ENCODE peak calls at places on chromosomes 5 and 9, in seven cellular contexts. One of them, this sample, is unnamed.

GRCh38 chr5:53554444-53554843 is 6.0 kb upstream of the NDUFS4 start:
- DNase-seq in choroid plexus epithelial cell: no peak
- DNase-seq in glomerular endothelial cell: no peak
- DNase-seq in psoas muscle: no peak
- DNase-seq in upper lobe of right lung: no peak
- DNase-seq in tibial artery: no peak
- DNase-seq in HTR-8/SVneo: no peak
- DNase-seq in this sample: no peak

GRCh38 chr5:61280205-61280604 is 51.9 kb upstream of the ZSWIM6 start:
- DNase-seq in choroid plexus epithelial cell: peak
- DNase-seq in psoas muscle: no peak
- DNase-seq in tibial artery: no peak
- DNase-seq in glomerular endothelial cell: no peak
- DNase-seq in HTR-8/SVneo: no peak
- DNase-seq in upper lobe of right lung: no peak
- DNase-seq in this sample: no peak

GRCh38 chr5:141604318-141604717 is 14.5 kb downstream of the DIAPH1 start:
- DNase-seq in tibial artery: peak
- DNase-seq in upper lobe of right lung: no peak
- DNase-seq in psoas muscle: peak
- DNase-seq in choroid plexus epithelial cell: peak
- DNase-seq in HTR-8/SVneo: peak
- DNase-seq in glomerular endothelial cell: no peak
- DNase-seq in this sample: no peak

GRCh38 chr5:78964889-78965288 is 20.2 kb downstream of the ARSB start:
- DNase-seq in glomerular endothelial cell: no peak
- DNase-seq in HTR-8/SVneo: peak
- DNase-seq in choroid plexus epithelial cell: peak
- DNase-seq in psoas muscle: no peak
- DNase-seq in tibial artery: no peak
- DNase-seq in upper lobe of right lung: no peak
- DNase-seq in this sample: no peak

GRCh38 chr9:124859803-124860581 is 1.8 kb downstream of the RPL35 start:
- DNase-seq in upper lobe of right lung: no peak
- DNase-seq in psoas muscle: no peak
- DNase-seq in choroid plexus epithelial cell: no peak
- DNase-seq in tibial artery: no peak
- DNase-seq in HTR-8/SVneo: no peak
- DNase-seq in glomerular endothelial cell: no peak
- DNase-seq in this sample: no peak

GRCh38 chr5:127203818-127204217 is 86.8 kb upstream of the MEGF10 start:
- DNase-seq in glomerular endothelial cell: no peak
- DNase-seq in psoas muscle: no peak
- DNase-seq in choroid plexus epithelial cell: peak
- DNase-seq in upper lobe of right lung: no peak
- DNase-seq in tibial artery: no peak
- DNase-seq in HTR-8/SVneo: no peak
- DNase-seq in this sample: no peak

GRCh38 chr9:124511426-124511840 is 4.2 kb upstream of the NR5A1 start:
- DNase-seq in psoas muscle: no peak
- DNase-seq in upper lobe of right lung: no peak
- DNase-seq in choroid plexus epithelial cell: no peak
- DNase-seq in glomerular endothelial cell: no peak
- DNase-seq in tibial artery: no peak
- DNase-seq in HTR-8/SVneo: no peak
- DNase-seq in this sample: no peak

GRCh38 chr5:92543246-92543645 is 1037.8 kb downstream of the NR2F1-AS1 start:
- DNase-seq in psoas muscle: no peak
- DNase-seq in tibial artery: no peak
- DNase-seq in HTR-8/SVneo: no peak
- DNase-seq in upper lobe of right lung: no peak
- DNase-seq in choroid plexus epithelial cell: peak
- DNase-seq in glomerular endothelial cell: no peak
- DNase-seq in this sample: no peak

GRCh38 chr9:1416261-1416660 is 366.1 kb downstream of the DMRT2 start:
- DNase-seq in psoas muscle: no peak
- DNase-seq in tibial artery: no peak
- DNase-seq in glomerular endothelial cell: no peak
- DNase-seq in choroid plexus epithelial cell: no peak
- DNase-seq in HTR-8/SVneo: no peak
- DNase-seq in upper lobe of right lung: no peak
- DNase-seq in this sample: no peak

GRCh38 chr9:91991621-91992435 is 41.8 kb upstream of the ROR2 start:
- DNase-seq in glomerular endothelial cell: no peak
- DNase-seq in upper lobe of right lung: no peak
- DNase-seq in tibial artery: no peak
- DNase-seq in psoas muscle: no peak
- DNase-seq in choroid plexus epithelial cell: peak
- DNase-seq in HTR-8/SVneo: no peak
- DNase-seq in this sample: no peak

GRCh38 chr5:53985796-53986195 is 324.6 kb downstream of the ARL15 start:
- DNase-seq in HTR-8/SVneo: no peak
- DNase-seq in upper lobe of right lung: no peak
- DNase-seq in choroid plexus epithelial cell: no peak
- DNase-seq in glomerular endothelial cell: no peak
- DNase-seq in tibial artery: no peak
- DNase-seq in psoas muscle: no peak
- DNase-seq in this sample: no peak

GRCh38 chr5:105146867-105147266 is 1584.3 kb upstream of the NUDT12 start:
- DNase-seq in tibial artery: no peak
- DNase-seq in choroid plexus epithelial cell: peak
- DNase-seq in glomerular endothelial cell: no peak
- DNase-seq in HTR-8/SVneo: no peak
- DNase-seq in psoas muscle: no peak
- DNase-seq in upper lobe of right lung: no peak
- DNase-seq in this sample: no peak

GRCh38 chr9:124412228-124412575 is 3.0 kb downstream of the PSMB7 start:
- DNase-seq in HTR-8/SVneo: no peak
- DNase-seq in psoas muscle: no peak
- DNase-seq in glomerular endothelial cell: no peak
- DNase-seq in upper lobe of right lung: no peak
- DNase-seq in tibial artery: no peak
- DNase-seq in choroid plexus epithelial cell: no peak
- DNase-seq in this sample: no peak

GRCh38 chr5:10746711-10747110 is 14.3 kb downstream of the DAP start:
- DNase-seq in tibial artery: no peak
- DNase-seq in HTR-8/SVneo: no peak
- DNase-seq in glomerular endothelial cell: no peak
- DNase-seq in choroid plexus epithelial cell: no peak
- DNase-seq in psoas muscle: no peak
- DNase-seq in upper lobe of right lung: no peak
- DNase-seq in this sample: no peak

GRCh38 chr5:146628950-146629349 is 113.0 kb upstream of the GPR151 start:
- DNase-seq in HTR-8/SVneo: no peak
- DNase-seq in tibial artery: no peak
- DNase-seq in psoas muscle: no peak
- DNase-seq in choroid plexus epithelial cell: no peak
- DNase-seq in upper lobe of right lung: no peak
- DNase-seq in glomerular endothelial cell: no peak
- DNase-seq in this sample: no peak

GRCh38 chr5:178477224-178478201 is 112.7 kb downstream of the COL23A1 start:
- DNase-seq in HTR-8/SVneo: no peak
- DNase-seq in upper lobe of right lung: no peak
- DNase-seq in choroid plexus epithelial cell: no peak
- DNase-seq in glomerular endothelial cell: no peak
- DNase-seq in tibial artery: peak
- DNase-seq in psoas muscle: no peak
- DNase-seq in this sample: no peak

GRCh38 chr9:132840980-132841379 is 37.1 kb downstream of the AK8 start:
- DNase-seq in HTR-8/SVneo: no peak
- DNase-seq in psoas muscle: no peak
- DNase-seq in upper lobe of right lung: peak
- DNase-seq in choroid plexus epithelial cell: no peak
- DNase-seq in tibial artery: peak
- DNase-seq in glomerular endothelial cell: no peak
- DNase-seq in this sample: no peak

GRCh38 chr5:79759436-79759835 is 69.8 kb downstream of the CMYA5 start:
- DNase-seq in choroid plexus epithelial cell: peak
- DNase-seq in upper lobe of right lung: no peak
- DNase-seq in tibial artery: no peak
- DNase-seq in psoas muscle: peak
- DNase-seq in HTR-8/SVneo: no peak
- DNase-seq in glomerular endothelial cell: no peak
- DNase-seq in this sample: no peak

This sample was measured in iPS DF 19.7.